ENCODE peak calls at places on chromosomes 6 and 20, in six cellular contexts. P, J, B, T, I and Z are unnamed samples.

GRCh38 chr20:4585104-4585753 is 136.5 kb upstream of the PRND start:
- DNase-seq in P (no peak), J (no peak), B (no peak), T (no peak), I (no peak), Z (no peak)

GRCh38 chr6:157148391-157149323 is 174.7 kb downstream of the TMEM242 start:
- DNase-seq in P (peak; percentile 28), J (peak; percentile 37), B (peak; percentile 90), T (peak; percentile 76), I (peak; percentile 87), Z (no peak)

GRCh38 chr20:14477125-14477524 is 139.7 kb upstream of the FLRT3 start:
- DNase-seq in P (no peak), J (no peak), B (no peak), T (no peak), I (no peak), Z (no peak)

GRCh38 chr6:154537486-154537885 is 27.0 kb upstream of the CNKSR3 start:
- DNase-seq in P (peak; percentile 33), J (no peak), B (no peak), T (no peak), I (no peak), Z (no peak)

GRCh38 chr20:35626386-35627001 is 10.9 kb downstream of the SPAG4 start:
- DNase-seq in P (no peak), J (no peak), B (no peak), T (no peak), I (no peak), Z (no peak)

GRCh38 chr6:125101656-125102055 is 51.9 kb upstream of the TPD52L1 start:
- DNase-seq in P (no peak), J (no peak), B (no peak), T (no peak), I (no peak), Z (no peak)

GRCh38 chr20:16505894-16506293 is 67.4 kb downstream of the KIF16B start:
- DNase-seq in P (no peak), J (no peak), B (no peak), T (no peak), I (no peak), Z (no peak)

GRCh38 chr20:62782149-62782892 is 14.0 kb upstream of the MRGBP start:
- DNase-seq in P (no peak), J (no peak), B (no peak), T (no peak), I (no peak), Z (no peak)

GRCh38 chr6:67863346-67863745 is 771.7 kb upstream of the ADGRB3 start:
- DNase-seq in P (no peak), J (no peak), B (no peak), T (peak; percentile 29), I (no peak), Z (no peak)

GRCh38 chr6:21263531-21264287 is 329.8 kb upstream of the SOX4 start:
- DNase-seq in P (no peak), J (no peak), B (no peak), T (peak; percentile 9), I (no peak), Z (no peak)

GRCh38 chr6:25359191-25359861 is 80.2 kb downstream of the CARMIL1 start:
- DNase-seq in P (no peak), J (peak; percentile 34), B (peak; percentile 76), T (no peak), I (peak; percentile 52), Z (no peak)

GRCh38 chr6:98836025-98836961 is 1.9 kb downstream of the POU3F2 start:
- DNase-seq in P (no peak), J (no peak), B (no peak), T (no peak), I (no peak), Z (no peak)

GRCh38 chr6:42100029-42100901 is 42.2 kb downstream of the C6orf132 start:
- DNase-seq in P (peak; percentile 42), J (peak; percentile 39), B (no peak), T (no peak), I (no peak), Z (no peak)

GRCh38 chr20:37385659-37386504 is 39.9 kb downstream of the SRC start:
- DNase-seq in P (no peak), J (no peak), B (peak; percentile 60), T (no peak), I (peak; percentile 25), Z (peak; percentile 76)

GRCh38 chr20:37384683-37385174 is 38.8 kb downstream of the SRC start:
- DNase-seq in P (peak; percentile 71), J (peak; percentile 39), B (peak; percentile 84), T (no peak), I (peak; percentile 61), Z (peak; percentile 95)

GRCh38 chr20:37385176-37385575 is 39.2 kb downstream of the SRC start:
- DNase-seq in P (no peak), J (no peak), B (no peak), T (no peak), I (no peak), Z (peak; percentile 74)

GRCh38 chr20:37387519-37388269 is 41.8 kb downstream of the SRC start:
- DNase-seq in P (no peak), J (no peak), B (peak; percentile 54), T (no peak), I (no peak), Z (peak; percentile 42)

DNA sequence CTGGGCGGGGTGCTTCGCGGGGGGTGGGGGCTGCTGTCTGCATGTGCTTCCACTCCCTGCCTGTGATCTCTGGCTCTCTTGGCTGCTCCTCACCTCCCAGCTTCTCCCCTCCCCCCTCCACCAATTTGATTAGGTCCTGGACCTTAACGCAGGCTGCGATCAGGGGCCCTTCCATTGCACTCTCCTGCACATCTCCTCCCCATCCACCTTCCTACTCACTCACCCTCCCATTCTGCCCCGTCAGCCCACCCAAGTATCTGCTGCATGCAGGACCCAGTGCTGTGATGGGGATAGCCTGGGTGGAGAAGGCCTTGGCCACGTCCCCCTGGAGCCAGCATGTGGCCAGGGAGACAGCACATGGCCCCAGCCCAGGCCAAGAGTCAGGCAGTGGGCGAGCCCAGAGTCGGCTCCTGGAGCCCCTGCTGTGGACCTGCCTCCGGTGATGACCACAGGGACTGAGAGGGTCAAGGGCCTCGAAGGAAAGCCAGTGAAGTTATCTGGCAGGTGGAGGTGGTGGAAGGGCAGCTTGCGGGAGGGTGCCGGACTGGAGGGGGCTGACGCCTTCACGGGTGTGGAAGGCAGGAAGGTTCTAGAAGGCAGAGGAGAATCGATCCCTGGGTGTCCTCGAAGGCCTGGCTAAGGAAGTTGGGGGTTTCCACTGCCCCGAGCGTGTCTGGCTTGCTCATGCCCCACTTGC is 40.7 kb downstream of the SRC start:
- DNase-seq in P (no peak), J (no peak), B (peak; percentile 61), T (no peak), I (no peak), Z (peak; percentile 75)
- TF ChIP-seq POLR2A in P (no peak), J (no peak), B (no peak), T (no peak), I (no peak), Z (no peak)

GRCh38 chr6:11535801-11536230 is 1.7 kb upstream of the TMEM170B start:
- DNase-seq in P (no peak), J (peak; percentile 54), B (no peak), T (no peak), I (no peak), Z (no peak)

GRCh38 chr6:11538799-11539468 is 1.4 kb downstream of the TMEM170B start:
- DNase-seq in P (no peak), J (no peak), B (no peak), T (no peak), I (no peak), Z (no peak)

GRCh38 chr6:11538049-11538798 is 675 bp downstream of the TMEM170B start:
- DNase-seq in P (peak; percentile 17), J (peak; percentile 24), B (peak; percentile 67), T (peak; percentile 16), I (peak; percentile 30), Z (peak; percentile 90)

GRCh38 chr6:11537229-11538048 is at the start of gene TMEM170B:
- DNase-seq in P (peak; percentile 94), J (peak; percentile 94), B (peak; percentile 97), T (peak; percentile 87), I (peak; percentile 96), Z (peak; percentile 99)

GRCh38 chr6:11536795-11537194 is 754 bp upstream of the TMEM170B start:
- DNase-seq in P (peak; percentile 10), J (peak; percentile 28), B (no peak), T (no peak), I (no peak), Z (peak; percentile 81)
- TF ChIP-seq POLR2A in P (no peak), J (no peak), B (no peak), T (no peak), I (no peak), Z (no peak)

GRCh38 chr6:164928366-164929154 is 380.8 kb downstream of the C6orf118 start:
- DNase-seq in P (no peak), J (no peak), B (no peak), T (no peak), I (no peak), Z (peak; percentile 54)
- TF ChIP-seq POLR2A in P (no peak), J (no peak), B (no peak), T (no peak), I (no peak), Z (no peak)

GRCh38 chr6:116462516-116462915 is 1.3 kb downstream of the CALHM6 start:
- DNase-seq in P (no peak), J (no peak), B (no peak), T (no peak), I (no peak), Z (no peak)
- TF ChIP-seq POLR2A in P (no peak), J (no peak), B (no peak), T (no peak), I (no peak), Z (no peak)

GRCh38 chr6:36196880-36197548 is 470 bp downstream of the BRPF3 start:
- DNase-seq in P (peak; percentile 100), J (peak; percentile 99), B (peak; percentile 99), T (peak; percentile 98), I (peak; percentile 99), Z (peak; percentile 100)
- TF ChIP-seq POLR2A in P (peak; percentile 76), J (peak; percentile 82), B (peak; percentile 50), T (peak; percentile 61), I (peak; percentile 54), Z (no peak)